ENCODE peak calls at places on chromosomes 7 and 10, in seven cellular contexts. One of them, this sample, is unnamed.
A peak's percentile ranks its signal among the peaks of the same experiment; 100 is the strongest.

GRCh38 chr7:104980440-104980839 is 33.6 kb upstream of the KMT2E start:
- DNase-seq in choroid plexus epithelial cell: no peak
- DNase-seq in omental fat pad: no peak
- DNase-seq in cardiac muscle cell: no peak
- DNase-seq in HFFc6: peak; percentile 48
- DNase-seq in AG09309: no peak
- DNase-seq in SK-N-SH: no peak
- DNase-seq in this sample: no peak

GRCh38 chr7:66950763-66951162 is 29.7 kb downstream of the TMEM248 start:
- DNase-seq in choroid plexus epithelial cell: peak; percentile 40
- DNase-seq in omental fat pad: no peak
- DNase-seq in cardiac muscle cell: peak; percentile 12
- DNase-seq in HFFc6: no peak
- DNase-seq in AG09309: no peak
- DNase-seq in SK-N-SH: no peak
- DNase-seq in this sample: no peak

GRCh38 chr10:90920986-90921643 is at the start of gene ANKRD1:
- DNase-seq in choroid plexus epithelial cell: peak; percentile 92
- DNase-seq in omental fat pad: no peak
- DNase-seq in cardiac muscle cell: peak; percentile 66
- DNase-seq in HFFc6: peak; percentile 86
- DNase-seq in AG09309: peak; percentile 42
- DNase-seq in SK-N-SH: no peak
- DNase-seq in this sample: no peak

GRCh38 chr10:124318811-124319210 is 99.9 kb downstream of the OAT start:
- DNase-seq in choroid plexus epithelial cell: no peak
- DNase-seq in omental fat pad: no peak
- DNase-seq in cardiac muscle cell: no peak
- DNase-seq in HFFc6: no peak
- DNase-seq in AG09309: no peak
- DNase-seq in SK-N-SH: no peak
- DNase-seq in this sample: no peak

GRCh38 chr7:116200963-116201362 is 9.4 kb upstream of the TES start:
- DNase-seq in choroid plexus epithelial cell: no peak
- DNase-seq in omental fat pad: no peak
- DNase-seq in cardiac muscle cell: no peak
- DNase-seq in HFFc6: no peak
- DNase-seq in AG09309: no peak
- DNase-seq in SK-N-SH: no peak
- DNase-seq in this sample: no peak

GRCh38 chr10:43078986-43079273 is 2.1 kb downstream of the RET start:
- DNase-seq in choroid plexus epithelial cell: peak; percentile 39
- DNase-seq in omental fat pad: no peak
- DNase-seq in cardiac muscle cell: no peak
- DNase-seq in HFFc6: no peak
- DNase-seq in AG09309: no peak
- DNase-seq in SK-N-SH: peak; percentile 86
- DNase-seq in this sample: no peak

GRCh38 chr10:72424561-72424960 is 69.8 kb upstream of the DNAJB12 start:
- DNase-seq in choroid plexus epithelial cell: no peak
- DNase-seq in omental fat pad: no peak
- DNase-seq in cardiac muscle cell: peak; percentile 21
- DNase-seq in HFFc6: no peak
- DNase-seq in AG09309: no peak
- DNase-seq in SK-N-SH: no peak
- DNase-seq in this sample: no peak

GRCh38 chr7:24987331-24987842 is 7.4 kb upstream of the OSBPL3 start:
- DNase-seq in choroid plexus epithelial cell: no peak
- DNase-seq in omental fat pad: no peak
- DNase-seq in cardiac muscle cell: no peak
- DNase-seq in HFFc6: no peak
- DNase-seq in AG09309: no peak
- DNase-seq in SK-N-SH: no peak
- DNase-seq in this sample: no peak

GRCh38 chr7:98470131-98470985 is 69.5 kb upstream of the BAIAP2L1 start:
- DNase-seq in choroid plexus epithelial cell: no peak
- DNase-seq in omental fat pad: no peak
- DNase-seq in cardiac muscle cell: peak; percentile 6
- DNase-seq in HFFc6: no peak
- DNase-seq in AG09309: no peak
- DNase-seq in SK-N-SH: peak; percentile 94
- DNase-seq in this sample: no peak

GRCh38 chr10:66176772-66177171 is 749.1 kb upstream of the LRRTM3 start:
- DNase-seq in choroid plexus epithelial cell: peak; percentile 41
- DNase-seq in omental fat pad: no peak
- DNase-seq in cardiac muscle cell: peak; percentile 48
- DNase-seq in HFFc6: no peak
- DNase-seq in AG09309: no peak
- DNase-seq in SK-N-SH: no peak
- DNase-seq in this sample: no peak

GRCh38 chr10:70620020-70620289 is 17.4 kb upstream of the PRF1 start:
- DNase-seq in choroid plexus epithelial cell: no peak
- DNase-seq in omental fat pad: no peak
- DNase-seq in cardiac muscle cell: no peak
- DNase-seq in HFFc6: no peak
- DNase-seq in AG09309: no peak
- DNase-seq in SK-N-SH: no peak
- DNase-seq in this sample: no peak

GRCh38 chr7:116521046-116521664 is 3.7 kb upstream of the CAV1 start:
- DNase-seq in choroid plexus epithelial cell: no peak
- DNase-seq in omental fat pad: no peak
- DNase-seq in cardiac muscle cell: peak; percentile 10
- DNase-seq in HFFc6: no peak
- DNase-seq in AG09309: no peak
- DNase-seq in SK-N-SH: no peak
- DNase-seq in this sample: no peak

GRCh38 chr10:4661572-4662255 is 164.3 kb upstream of the AKR1E2 start:
- DNase-seq in choroid plexus epithelial cell: no peak
- DNase-seq in omental fat pad: no peak
- DNase-seq in cardiac muscle cell: no peak
- DNase-seq in HFFc6: no peak
- DNase-seq in AG09309: no peak
- DNase-seq in SK-N-SH: no peak
- DNase-seq in this sample: no peak

GRCh38 chr10:72250666-72251065 is 23.1 kb upstream of the DDIT4 start:
- DNase-seq in choroid plexus epithelial cell: peak; percentile 94
- DNase-seq in omental fat pad: no peak
- DNase-seq in cardiac muscle cell: peak; percentile 90
- DNase-seq in HFFc6: peak; percentile 31
- DNase-seq in AG09309: no peak
- DNase-seq in SK-N-SH: no peak
- DNase-seq in this sample: no peak

GRCh38 chr7:11831727-11832495 is at the start of gene THSD7A:
- DNase-seq in choroid plexus epithelial cell: peak; percentile 54
- DNase-seq in omental fat pad: no peak
- DNase-seq in cardiac muscle cell: peak; percentile 72
- DNase-seq in HFFc6: no peak
- DNase-seq in AG09309: no peak
- DNase-seq in SK-N-SH: peak; percentile 92
- DNase-seq in this sample: no peak

GRCh38 chr10:84477370-84477769 is 149.0 kb downstream of the CCSER2 start:
- DNase-seq in choroid plexus epithelial cell: no peak
- DNase-seq in omental fat pad: no peak
- DNase-seq in cardiac muscle cell: no peak
- DNase-seq in HFFc6: no peak
- DNase-seq in AG09309: no peak
- DNase-seq in SK-N-SH: no peak
- DNase-seq in this sample: no peak

GRCh38 chr10:71590786-71591350 is 128.7 kb downstream of the C10orf105 start:
- DNase-seq in choroid plexus epithelial cell: no peak
- DNase-seq in omental fat pad: no peak
- DNase-seq in cardiac muscle cell: no peak
- DNase-seq in HFFc6: no peak
- DNase-seq in AG09309: no peak
- DNase-seq in SK-N-SH: no peak
- DNase-seq in this sample: no peak

GRCh38 chr10:104301907-104302690 is 33.1 kb downstream of the GSTO2 start:
- DNase-seq in choroid plexus epithelial cell: peak; percentile 61
- DNase-seq in omental fat pad: peak; percentile 20
- DNase-seq in cardiac muscle cell: peak; percentile 53
- DNase-seq in HFFc6: peak; percentile 44
- DNase-seq in AG09309: no peak
- DNase-seq in SK-N-SH: no peak
- DNase-seq in this sample: no peak

GRCh38 chr10:77983384-77984341 is 45.7 kb downstream of the POLR3A start:
- DNase-seq in choroid plexus epithelial cell: peak; percentile 44
- DNase-seq in omental fat pad: no peak
- DNase-seq in cardiac muscle cell: peak; percentile 62
- DNase-seq in HFFc6: peak; percentile 89
- DNase-seq in AG09309: peak; percentile 50
- DNase-seq in SK-N-SH: peak; percentile 52
- DNase-seq in this sample: no peak

GRCh38 chr10:43885842-43886241 is 237.2 kb upstream of the ZNF32 start:
- DNase-seq in choroid plexus epithelial cell: no peak
- DNase-seq in omental fat pad: no peak
- DNase-seq in cardiac muscle cell: no peak
- DNase-seq in HFFc6: no peak
- DNase-seq in AG09309: no peak
- DNase-seq in SK-N-SH: no peak
- DNase-seq in this sample: no peak

GRCh38 chr10:76984559-76985443 is 652.8 kb downstream of the KCNMA1 start:
- DNase-seq in choroid plexus epithelial cell: peak; percentile 88
- DNase-seq in omental fat pad: peak; percentile 53
- DNase-seq in cardiac muscle cell: peak; percentile 81
- DNase-seq in HFFc6: peak; percentile 50
- DNase-seq in AG09309: peak; percentile 40
- DNase-seq in SK-N-SH: peak; percentile 57
- DNase-seq in this sample: peak; percentile 52

GRCh38 chr7:93178213-93178612 is 30.0 kb upstream of the SAMD9L start:
- DNase-seq in choroid plexus epithelial cell: peak; percentile 36
- DNase-seq in omental fat pad: no peak
- DNase-seq in cardiac muscle cell: peak; percentile 41
- DNase-seq in HFFc6: no peak
- DNase-seq in AG09309: no peak
- DNase-seq in SK-N-SH: peak; percentile 3
- DNase-seq in this sample: no peak

GRCh38 chr10:91197044-91197651 is 23.3 kb upstream of the PCGF5 start:
- DNase-seq in choroid plexus epithelial cell: peak; percentile 90
- DNase-seq in omental fat pad: no peak
- DNase-seq in cardiac muscle cell: peak; percentile 80
- DNase-seq in HFFc6: no peak
- DNase-seq in AG09309: no peak
- DNase-seq in SK-N-SH: no peak
- DNase-seq in this sample: no peak

GRCh38 chr10:27742195-27742925 is 3.3 kb downstream of the MKX start:
- DNase-seq in choroid plexus epithelial cell: peak; percentile 83
- DNase-seq in omental fat pad: no peak
- DNase-seq in cardiac muscle cell: peak; percentile 87
- DNase-seq in HFFc6: peak; percentile 94
- DNase-seq in AG09309: peak; percentile 86
- DNase-seq in SK-N-SH: peak; percentile 52
- DNase-seq in this sample: peak; percentile 54
- TF ChIP-seq CTCF in choroid plexus epithelial cell: peak; percentile 58
- TF ChIP-seq CTCF in omental fat pad: no peak
- TF ChIP-seq CTCF in cardiac muscle cell: peak; percentile 84
- TF ChIP-seq CTCF in HFFc6: peak; percentile 82
- TF ChIP-seq CTCF in AG09309: peak; percentile 46
- TF ChIP-seq CTCF in SK-N-SH: peak; percentile 64
- TF ChIP-seq CTCF in this sample: peak; percentile 86

GRCh38 chr7:47757946-47758371 is 176.0 kb upstream of the TNS3 start:
- DNase-seq in choroid plexus epithelial cell: peak; percentile 98
- DNase-seq in omental fat pad: peak; percentile 51
- DNase-seq in cardiac muscle cell: peak; percentile 93
- DNase-seq in HFFc6: peak; percentile 84
- DNase-seq in AG09309: peak; percentile 73
- DNase-seq in SK-N-SH: no peak
- DNase-seq in this sample: no peak

GRCh38 chr7:47762207-47762606 is 180.3 kb upstream of the TNS3 start:
- DNase-seq in choroid plexus epithelial cell: no peak
- DNase-seq in omental fat pad: no peak
- DNase-seq in cardiac muscle cell: no peak
- DNase-seq in HFFc6: no peak
- DNase-seq in AG09309: no peak
- DNase-seq in SK-N-SH: no peak
- DNase-seq in this sample: no peak

GRCh38 chr7:47758546-47758945 is 176.6 kb upstream of the TNS3 start:
- DNase-seq in choroid plexus epithelial cell: peak; percentile 55
- DNase-seq in omental fat pad: no peak
- DNase-seq in cardiac muscle cell: no peak
- DNase-seq in HFFc6: peak; percentile 14
- DNase-seq in AG09309: peak; percentile 10
- DNase-seq in SK-N-SH: no peak
- DNase-seq in this sample: no peak

GRCh38 chr7:47762746-47763062 is 180.8 kb upstream of the TNS3 start:
- DNase-seq in choroid plexus epithelial cell: no peak
- DNase-seq in omental fat pad: no peak
- DNase-seq in cardiac muscle cell: no peak
- DNase-seq in HFFc6: no peak
- DNase-seq in AG09309: no peak
- DNase-seq in SK-N-SH: no peak
- DNase-seq in this sample: no peak

GRCh38 chr7:47759056-47759706 is 177.3 kb upstream of the TNS3 start:
- DNase-seq in choroid plexus epithelial cell: peak; percentile 58
- DNase-seq in omental fat pad: no peak
- DNase-seq in cardiac muscle cell: peak; percentile 38
- DNase-seq in HFFc6: no peak
- DNase-seq in AG09309: no peak
- DNase-seq in SK-N-SH: no peak
- DNase-seq in this sample: no peak
- TF ChIP-seq CTCF in choroid plexus epithelial cell: peak; percentile 57
- TF ChIP-seq CTCF in omental fat pad: no peak
- TF ChIP-seq CTCF in cardiac muscle cell: peak; percentile 24
- TF ChIP-seq CTCF in HFFc6: peak; percentile 69
- TF ChIP-seq CTCF in AG09309: peak; percentile 7
- TF ChIP-seq CTCF in SK-N-SH: peak; percentile 64
- TF ChIP-seq CTCF in this sample: no peak

DNA sequence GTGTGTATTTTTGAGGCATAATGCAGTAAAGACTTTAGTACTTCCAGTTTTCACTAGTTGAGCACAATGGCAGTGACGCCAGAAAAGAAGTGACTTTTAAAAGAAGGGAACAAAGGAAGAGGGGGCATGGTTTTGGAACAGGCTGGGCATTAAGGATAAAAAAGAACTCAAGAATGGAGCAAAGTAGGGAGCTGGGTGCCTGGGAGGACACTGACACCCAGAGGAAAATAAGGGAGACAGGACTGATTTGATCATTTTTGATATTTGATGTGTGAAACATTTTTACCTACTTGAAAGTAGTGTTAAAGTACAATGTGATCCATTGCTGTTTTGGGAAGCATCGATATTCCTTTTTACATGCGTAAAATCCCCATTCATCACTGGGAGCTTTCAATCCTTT is 85.4 kb downstream of the ADAM12 start:
- DNase-seq in choroid plexus epithelial cell: peak; percentile 36
- DNase-seq in omental fat pad: no peak
- DNase-seq in cardiac muscle cell: peak; percentile 28
- DNase-seq in HFFc6: peak; percentile 5
- DNase-seq in AG09309: no peak
- DNase-seq in SK-N-SH: no peak
- DNase-seq in this sample: no peak
- TF ChIP-seq CTCF in choroid plexus epithelial cell: peak; percentile 55
- TF ChIP-seq CTCF in omental fat pad: no peak
- TF ChIP-seq CTCF in cardiac muscle cell: peak; percentile 26
- TF ChIP-seq CTCF in HFFc6: peak; percentile 62
- TF ChIP-seq CTCF in AG09309: peak; percentile 28
- TF ChIP-seq CTCF in SK-N-SH: peak; percentile 35
- TF ChIP-seq CTCF in this sample: no peak

DNA sequence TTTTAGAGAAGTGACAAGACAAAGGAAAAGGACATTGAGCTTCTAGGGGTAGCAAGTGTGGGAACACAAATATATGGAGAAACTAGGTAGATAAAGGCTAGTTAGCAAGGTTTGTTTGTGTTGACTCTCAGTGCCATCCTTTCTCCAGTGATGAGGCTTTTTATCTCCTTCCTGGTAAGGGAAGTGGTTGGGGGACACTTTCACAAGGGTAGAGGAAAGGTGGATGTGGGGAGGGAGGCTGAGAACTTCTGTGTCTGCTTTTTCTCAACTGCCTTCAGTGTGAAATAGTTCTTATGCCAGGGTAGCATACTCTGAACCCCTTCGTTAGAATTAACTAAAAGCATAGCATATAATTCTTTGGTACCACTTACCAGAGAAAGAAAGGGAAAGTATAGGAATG is 93.0 kb upstream of the STRIP2 start:
- DNase-seq in choroid plexus epithelial cell: no peak
- DNase-seq in omental fat pad: no peak
- DNase-seq in cardiac muscle cell: no peak
- DNase-seq in HFFc6: no peak
- DNase-seq in AG09309: no peak
- DNase-seq in SK-N-SH: no peak
- DNase-seq in this sample: no peak
- TF ChIP-seq CTCF in choroid plexus epithelial cell: no peak
- TF ChIP-seq CTCF in omental fat pad: no peak
- TF ChIP-seq CTCF in cardiac muscle cell: no peak
- TF ChIP-seq CTCF in HFFc6: no peak
- TF ChIP-seq CTCF in AG09309: no peak
- TF ChIP-seq CTCF in SK-N-SH: no peak
- TF ChIP-seq CTCF in this sample: no peak

This sample was measured in CD14-positive monocyte.